ENCODE peak calls at places on chromosome 21, in nine cellular contexts. One of them, this sample, is unnamed.

GRCh38 chr21:34593423-34593822 is 21.5 kb downstream of the RCAN1 start:
- DNase-seq in stimulated activated CD8-positive, alpha-beta memory T cell treated with anti-CD3 and anti-CD28 coated beads, Interleukin-12 subunit alpha, Interleukin-12 subunit beta, amount 100 ng/mL, for 4 hours: no peak
- DNase-seq in GM06990: no peak
- DNase-seq in H9: no peak
- DNase-seq in omental fat pad: no peak
- DNase-seq in stimulated activated CD4-positive, alpha-beta T cell treated with anti-CD3 and anti-CD28 coated beads, Interleukin-2, amount 100 ng/mL, for 48 hours: no peak
- DNase-seq in astrocyte of the cerebellum: no peak
- DNase-seq in HT-29: no peak
- DNase-seq in foreskin melanocyte: no peak
- DNase-seq in this sample: no peak

GRCh38 chr21:35649186-35649585 is 411.1 kb downstream of the SETD4 start:
- DNase-seq in stimulated activated CD8-positive, alpha-beta memory T cell treated with anti-CD3 and anti-CD28 coated beads, Interleukin-12 subunit alpha, Interleukin-12 subunit beta, amount 100 ng/mL, for 4 hours: no peak
- DNase-seq in GM06990: no peak
- DNase-seq in H9: no peak
- DNase-seq in omental fat pad: no peak
- DNase-seq in stimulated activated CD4-positive, alpha-beta T cell treated with anti-CD3 and anti-CD28 coated beads, Interleukin-2, amount 100 ng/mL, for 48 hours: no peak
- DNase-seq in astrocyte of the cerebellum: no peak
- DNase-seq in HT-29: no peak
- DNase-seq in foreskin melanocyte: no peak
- DNase-seq in this sample: no peak

GRCh38 chr21:39954570-39954969 is 87.3 kb downstream of the PCP4 start:
- DNase-seq in stimulated activated CD8-positive, alpha-beta memory T cell treated with anti-CD3 and anti-CD28 coated beads, Interleukin-12 subunit alpha, Interleukin-12 subunit beta, amount 100 ng/mL, for 4 hours: no peak
- DNase-seq in GM06990: no peak
- DNase-seq in H9: peak; percentile 32
- DNase-seq in omental fat pad: no peak
- DNase-seq in stimulated activated CD4-positive, alpha-beta T cell treated with anti-CD3 and anti-CD28 coated beads, Interleukin-2, amount 100 ng/mL, for 48 hours: no peak
- DNase-seq in astrocyte of the cerebellum: no peak
- DNase-seq in HT-29: no peak
- DNase-seq in foreskin melanocyte: no peak
- DNase-seq in this sample: no peak

GRCh38 chr21:34043333-34043732 is 30.0 kb upstream of the MRPS6 start:
- DNase-seq in stimulated activated CD8-positive, alpha-beta memory T cell treated with anti-CD3 and anti-CD28 coated beads, Interleukin-12 subunit alpha, Interleukin-12 subunit beta, amount 100 ng/mL, for 4 hours: no peak
- DNase-seq in GM06990: no peak
- DNase-seq in H9: no peak
- DNase-seq in omental fat pad: no peak
- DNase-seq in stimulated activated CD4-positive, alpha-beta T cell treated with anti-CD3 and anti-CD28 coated beads, Interleukin-2, amount 100 ng/mL, for 48 hours: no peak
- DNase-seq in astrocyte of the cerebellum: no peak
- DNase-seq in HT-29: no peak
- DNase-seq in foreskin melanocyte: no peak
- DNase-seq in this sample: no peak

GRCh38 chr21:34558960-34559631 is 47.1 kb upstream of the KCNE1 start:
- DNase-seq in stimulated activated CD8-positive, alpha-beta memory T cell treated with anti-CD3 and anti-CD28 coated beads, Interleukin-12 subunit alpha, Interleukin-12 subunit beta, amount 100 ng/mL, for 4 hours: no peak
- DNase-seq in GM06990: no peak
- DNase-seq in H9: no peak
- DNase-seq in omental fat pad: no peak
- DNase-seq in stimulated activated CD4-positive, alpha-beta T cell treated with anti-CD3 and anti-CD28 coated beads, Interleukin-2, amount 100 ng/mL, for 48 hours: no peak
- DNase-seq in astrocyte of the cerebellum: peak; percentile 41
- DNase-seq in HT-29: no peak
- DNase-seq in foreskin melanocyte: peak; percentile 99
- DNase-seq in this sample: no peak

GRCh38 chr21:26845066-26845749 is at the start of gene ADAMTS1:
- DNase-seq in stimulated activated CD8-positive, alpha-beta memory T cell treated with anti-CD3 and anti-CD28 coated beads, Interleukin-12 subunit alpha, Interleukin-12 subunit beta, amount 100 ng/mL, for 4 hours: no peak
- DNase-seq in GM06990: no peak
- DNase-seq in H9: peak; percentile 91
- DNase-seq in omental fat pad: peak; percentile 80
- DNase-seq in stimulated activated CD4-positive, alpha-beta T cell treated with anti-CD3 and anti-CD28 coated beads, Interleukin-2, amount 100 ng/mL, for 48 hours: no peak
- DNase-seq in astrocyte of the cerebellum: peak; percentile 68
- DNase-seq in HT-29: no peak
- DNase-seq in foreskin melanocyte: peak; percentile 75
- DNase-seq in this sample: no peak

GRCh38 chr21:23633447-23633846 is 1973.8 kb downstream of the MRPL39 start:
- DNase-seq in stimulated activated CD8-positive, alpha-beta memory T cell treated with anti-CD3 and anti-CD28 coated beads, Interleukin-12 subunit alpha, Interleukin-12 subunit beta, amount 100 ng/mL, for 4 hours: no peak
- DNase-seq in GM06990: no peak
- DNase-seq in H9: no peak
- DNase-seq in omental fat pad: no peak
- DNase-seq in stimulated activated CD4-positive, alpha-beta T cell treated with anti-CD3 and anti-CD28 coated beads, Interleukin-2, amount 100 ng/mL, for 48 hours: no peak
- DNase-seq in astrocyte of the cerebellum: no peak
- DNase-seq in HT-29: no peak
- DNase-seq in foreskin melanocyte: no peak
- DNase-seq in this sample: no peak

GRCh38 chr21:32797679-32798078 is 26.1 kb upstream of the PAXBP1 start:
- DNase-seq in stimulated activated CD8-positive, alpha-beta memory T cell treated with anti-CD3 and anti-CD28 coated beads, Interleukin-12 subunit alpha, Interleukin-12 subunit beta, amount 100 ng/mL, for 4 hours: no peak
- DNase-seq in GM06990: no peak
- DNase-seq in H9: no peak
- DNase-seq in omental fat pad: no peak
- DNase-seq in stimulated activated CD4-positive, alpha-beta T cell treated with anti-CD3 and anti-CD28 coated beads, Interleukin-2, amount 100 ng/mL, for 48 hours: no peak
- DNase-seq in astrocyte of the cerebellum: no peak
- DNase-seq in HT-29: no peak
- DNase-seq in foreskin melanocyte: no peak
- DNase-seq in this sample: no peak

GRCh38 chr21:42677339-42678117 is 24.1 kb downstream of the PDE9A start:
- DNase-seq in stimulated activated CD8-positive, alpha-beta memory T cell treated with anti-CD3 and anti-CD28 coated beads, Interleukin-12 subunit alpha, Interleukin-12 subunit beta, amount 100 ng/mL, for 4 hours: no peak
- DNase-seq in GM06990: no peak
- DNase-seq in H9: no peak
- DNase-seq in omental fat pad: no peak
- DNase-seq in stimulated activated CD4-positive, alpha-beta T cell treated with anti-CD3 and anti-CD28 coated beads, Interleukin-2, amount 100 ng/mL, for 48 hours: no peak
- DNase-seq in astrocyte of the cerebellum: peak; percentile 89
- DNase-seq in HT-29: no peak
- DNase-seq in foreskin melanocyte: no peak
- DNase-seq in this sample: peak; percentile 63

GRCh38 chr21:35023396-35024070 is 25.6 kb downstream of the RUNX1 start:
- DNase-seq in stimulated activated CD8-positive, alpha-beta memory T cell treated with anti-CD3 and anti-CD28 coated beads, Interleukin-12 subunit alpha, Interleukin-12 subunit beta, amount 100 ng/mL, for 4 hours: no peak
- DNase-seq in GM06990: no peak
- DNase-seq in H9: no peak
- DNase-seq in omental fat pad: no peak
- DNase-seq in stimulated activated CD4-positive, alpha-beta T cell treated with anti-CD3 and anti-CD28 coated beads, Interleukin-2, amount 100 ng/mL, for 48 hours: no peak
- DNase-seq in astrocyte of the cerebellum: no peak
- DNase-seq in HT-29: no peak
- DNase-seq in foreskin melanocyte: no peak
- DNase-seq in this sample: no peak

GRCh38 chr21:16196521-16197208 is 466.9 kb downstream of the USP25 start:
- DNase-seq in stimulated activated CD8-positive, alpha-beta memory T cell treated with anti-CD3 and anti-CD28 coated beads, Interleukin-12 subunit alpha, Interleukin-12 subunit beta, amount 100 ng/mL, for 4 hours: no peak
- DNase-seq in GM06990: peak; percentile 22
- DNase-seq in H9: no peak
- DNase-seq in omental fat pad: no peak
- DNase-seq in stimulated activated CD4-positive, alpha-beta T cell treated with anti-CD3 and anti-CD28 coated beads, Interleukin-2, amount 100 ng/mL, for 48 hours: no peak
- DNase-seq in astrocyte of the cerebellum: no peak
- DNase-seq in HT-29: no peak
- DNase-seq in foreskin melanocyte: no peak
- DNase-seq in this sample: no peak

GRCh38 chr21:41952568-41953248 is 1.1 kb downstream of the C2CD2 start:
- DNase-seq in stimulated activated CD8-positive, alpha-beta memory T cell treated with anti-CD3 and anti-CD28 coated beads, Interleukin-12 subunit alpha, Interleukin-12 subunit beta, amount 100 ng/mL, for 4 hours: no peak
- DNase-seq in GM06990: no peak
- DNase-seq in H9: no peak
- DNase-seq in omental fat pad: no peak
- DNase-seq in stimulated activated CD4-positive, alpha-beta T cell treated with anti-CD3 and anti-CD28 coated beads, Interleukin-2, amount 100 ng/mL, for 48 hours: no peak
- DNase-seq in astrocyte of the cerebellum: no peak
- DNase-seq in HT-29: peak; percentile 19
- DNase-seq in foreskin melanocyte: no peak
- DNase-seq in this sample: no peak